ENCODE peak calls at places on chromosomes 6 and 20, in seven cellular contexts. One of them, this sample, is unnamed.

GRCh38 chr20:24962182-24962492 is 13.1 kb downstream of the CST7 start:
- DNase-seq in SK-N-SH: no peak
- DNase-seq in MM.1S: no peak
- DNase-seq in PC-3: no peak
- DNase-seq in GM23248: no peak
- DNase-seq in hepatocyte: no peak
- DNase-seq in OCI-LY7: no peak
- DNase-seq in this sample: no peak

GRCh38 chr6:30767158-30767943 is 23.0 kb upstream of the IER3 start:
- DNase-seq in MM.1S: no peak
- DNase-seq in PC-3: no peak
- DNase-seq in OCI-LY7: no peak
- DNase-seq in SK-N-SH: no peak
- DNase-seq in GM23248: no peak
- DNase-seq in hepatocyte: no peak
- DNase-seq in this sample: no peak

GRCh38 chr6:89385156-89385667 is 26.9 kb downstream of the RRAGD start:
- DNase-seq in SK-N-SH: no peak
- DNase-seq in hepatocyte: no peak
- DNase-seq in OCI-LY7: no peak
- DNase-seq in PC-3: peak
- DNase-seq in MM.1S: no peak
- DNase-seq in GM23248: peak
- DNase-seq in this sample: no peak

GRCh38 chr6:159097256-159097655 is 52.5 kb upstream of the TAGAP start:
- DNase-seq in SK-N-SH: no peak
- DNase-seq in GM23248: no peak
- DNase-seq in MM.1S: no peak
- DNase-seq in OCI-LY7: no peak
- DNase-seq in PC-3: no peak
- DNase-seq in hepatocyte: no peak
- DNase-seq in this sample: no peak

GRCh38 chr6:138690975-138691594 is 82.5 kb upstream of the CCDC28A start:
- DNase-seq in OCI-LY7: no peak
- DNase-seq in SK-N-SH: no peak
- DNase-seq in hepatocyte: no peak
- DNase-seq in PC-3: no peak
- DNase-seq in GM23248: no peak
- DNase-seq in MM.1S: no peak
- DNase-seq in this sample: no peak

GRCh38 chr6:168277274-168277669 is 42.3 kb downstream of the DACT2 start:
- DNase-seq in OCI-LY7: no peak
- DNase-seq in PC-3: no peak
- DNase-seq in hepatocyte: no peak
- DNase-seq in SK-N-SH: no peak
- DNase-seq in MM.1S: no peak
- DNase-seq in GM23248: no peak
- DNase-seq in this sample: no peak

GRCh38 chr6:31771992-31772358 is 5.2 kb downstream of the VWA7 start:
- DNase-seq in OCI-LY7: no peak
- DNase-seq in MM.1S: no peak
- DNase-seq in hepatocyte: no peak
- DNase-seq in PC-3: no peak
- DNase-seq in SK-N-SH: no peak
- DNase-seq in GM23248: peak
- DNase-seq in this sample: no peak

GRCh38 chr20:38842017-38842416 is 36.5 kb downstream of the PPP1R16B start:
- DNase-seq in MM.1S: peak
- DNase-seq in GM23248: no peak
- DNase-seq in PC-3: no peak
- DNase-seq in SK-N-SH: no peak
- DNase-seq in hepatocyte: no peak
- DNase-seq in OCI-LY7: peak
- DNase-seq in this sample: no peak

GRCh38 chr20:23920936-23921335 is 41.4 kb upstream of the CST5 start:
- DNase-seq in hepatocyte: peak
- DNase-seq in MM.1S: no peak
- DNase-seq in GM23248: peak
- DNase-seq in SK-N-SH: peak
- DNase-seq in OCI-LY7: no peak
- DNase-seq in PC-3: peak
- DNase-seq in this sample: no peak

GRCh38 chr6:108250240-108250866 is 10.5 kb downstream of the SNX3 start:
- DNase-seq in hepatocyte: no peak
- DNase-seq in SK-N-SH: no peak
- DNase-seq in MM.1S: peak
- DNase-seq in PC-3: peak
- DNase-seq in OCI-LY7: peak
- DNase-seq in GM23248: peak
- DNase-seq in this sample: peak

GRCh38 chr6:142518126-142518525 is 216.3 kb downstream of the ADGRG6 start:
- DNase-seq in GM23248: no peak
- DNase-seq in MM.1S: no peak
- DNase-seq in hepatocyte: peak
- DNase-seq in SK-N-SH: peak
- DNase-seq in OCI-LY7: no peak
- DNase-seq in PC-3: peak
- DNase-seq in this sample: no peak

GRCh38 chr6:37940074-37940847 is 120.7 kb downstream of the ZFAND3 start:
- DNase-seq in PC-3: no peak
- DNase-seq in hepatocyte: peak
- DNase-seq in OCI-LY7: no peak
- DNase-seq in GM23248: no peak
- DNase-seq in MM.1S: no peak
- DNase-seq in SK-N-SH: no peak
- DNase-seq in this sample: no peak

GRCh38 chr6:88866856-88867255 is 96.6 kb downstream of the RNGTT start:
- DNase-seq in GM23248: peak
- DNase-seq in SK-N-SH: no peak
- DNase-seq in OCI-LY7: no peak
- DNase-seq in hepatocyte: no peak
- DNase-seq in PC-3: peak
- DNase-seq in MM.1S: no peak
- DNase-seq in this sample: no peak

GRCh38 chr6:153373869-153374268 is 242.8 kb upstream of the RGS17 start:
- DNase-seq in GM23248: no peak
- DNase-seq in PC-3: no peak
- DNase-seq in MM.1S: no peak
- DNase-seq in hepatocyte: no peak
- DNase-seq in OCI-LY7: no peak
- DNase-seq in SK-N-SH: no peak
- DNase-seq in this sample: no peak

GRCh38 chr6:30781697-30782424 is 37.5 kb upstream of the IER3 start:
- DNase-seq in OCI-LY7: no peak
- DNase-seq in MM.1S: no peak
- DNase-seq in SK-N-SH: peak
- DNase-seq in GM23248: peak
- DNase-seq in hepatocyte: peak
- DNase-seq in PC-3: peak
- DNase-seq in this sample: no peak

GRCh38 chr6:40247516-40248115 is 313.4 kb upstream of the MOCS1 start:
- DNase-seq in hepatocyte: no peak
- DNase-seq in GM23248: no peak
- DNase-seq in SK-N-SH: no peak
- DNase-seq in OCI-LY7: no peak
- DNase-seq in MM.1S: no peak
- DNase-seq in PC-3: no peak
- DNase-seq in this sample: no peak

GRCh38 chr6:42401605-42401935 is 50.2 kb downstream of the TRERF1 start:
- DNase-seq in PC-3: no peak
- DNase-seq in SK-N-SH: no peak
- DNase-seq in OCI-LY7: no peak
- DNase-seq in hepatocyte: no peak
- DNase-seq in GM23248: no peak
- DNase-seq in MM.1S: no peak
- DNase-seq in this sample: no peak

GRCh38 chr6:26520840-26521484 is 17.2 kb upstream of the HMGN4 start:
- DNase-seq in PC-3: peak
- DNase-seq in GM23248: peak
- DNase-seq in OCI-LY7: peak
- DNase-seq in hepatocyte: peak
- DNase-seq in MM.1S: peak
- DNase-seq in SK-N-SH: peak
- DNase-seq in this sample: peak

GRCh38 chr6:148681666-148682065 is 65.2 kb upstream of the UST start:
- DNase-seq in SK-N-SH: no peak
- DNase-seq in OCI-LY7: no peak
- DNase-seq in MM.1S: no peak
- DNase-seq in PC-3: no peak
- DNase-seq in GM23248: peak
- DNase-seq in hepatocyte: no peak
- DNase-seq in this sample: no peak

GRCh38 chr6:136553166-136553787 is 3.1 kb upstream of the MAP7 start:
- DNase-seq in MM.1S: no peak
- DNase-seq in SK-N-SH: no peak
- DNase-seq in PC-3: no peak
- DNase-seq in OCI-LY7: no peak
- DNase-seq in GM23248: no peak
- DNase-seq in hepatocyte: no peak
- DNase-seq in this sample: no peak

GRCh38 chr6:169287675-169288074 is 34.0 kb upstream of the THBS2 start:
- DNase-seq in OCI-LY7: no peak
- DNase-seq in PC-3: no peak
- DNase-seq in SK-N-SH: no peak
- DNase-seq in MM.1S: no peak
- DNase-seq in hepatocyte: no peak
- DNase-seq in GM23248: no peak
- DNase-seq in this sample: no peak
- TF ChIP-seq EZH2phosphoT487 in OCI-LY7: no peak
- TF ChIP-seq EZH2phosphoT487 in PC-3: no peak
- TF ChIP-seq EZH2phosphoT487 in SK-N-SH: no peak
- TF ChIP-seq EZH2phosphoT487 in MM.1S: no peak
- TF ChIP-seq EZH2phosphoT487 in hepatocyte: no peak
- TF ChIP-seq EZH2phosphoT487 in GM23248: no peak
- TF ChIP-seq EZH2phosphoT487 in this sample: no peak

GRCh38 chr20:62624325-62624690 is 18.0 kb upstream of the SLCO4A1 start:
- DNase-seq in MM.1S: peak
- DNase-seq in OCI-LY7: peak
- DNase-seq in GM23248: no peak
- DNase-seq in SK-N-SH: no peak
- DNase-seq in hepatocyte: peak
- DNase-seq in PC-3: peak
- DNase-seq in this sample: peak

GRCh38 chr20:62622178-62622876 is 20.0 kb upstream of the SLCO4A1 start:
- DNase-seq in OCI-LY7: no peak
- DNase-seq in hepatocyte: no peak
- DNase-seq in PC-3: no peak
- DNase-seq in GM23248: no peak
- DNase-seq in MM.1S: no peak
- DNase-seq in SK-N-SH: no peak
- DNase-seq in this sample: no peak

GRCh38 chr20:62624719-62625455 is 17.4 kb upstream of the SLCO4A1 start:
- DNase-seq in OCI-LY7: no peak
- DNase-seq in PC-3: no peak
- DNase-seq in GM23248: no peak
- DNase-seq in MM.1S: no peak
- DNase-seq in hepatocyte: no peak
- DNase-seq in SK-N-SH: no peak
- DNase-seq in this sample: no peak

GRCh38 chr20:62622877-62623487 is 19.3 kb upstream of the SLCO4A1 start:
- DNase-seq in hepatocyte: no peak
- DNase-seq in OCI-LY7: no peak
- DNase-seq in GM23248: peak
- DNase-seq in SK-N-SH: no peak
- DNase-seq in PC-3: no peak
- DNase-seq in MM.1S: no peak
- DNase-seq in this sample: no peak

DNA sequence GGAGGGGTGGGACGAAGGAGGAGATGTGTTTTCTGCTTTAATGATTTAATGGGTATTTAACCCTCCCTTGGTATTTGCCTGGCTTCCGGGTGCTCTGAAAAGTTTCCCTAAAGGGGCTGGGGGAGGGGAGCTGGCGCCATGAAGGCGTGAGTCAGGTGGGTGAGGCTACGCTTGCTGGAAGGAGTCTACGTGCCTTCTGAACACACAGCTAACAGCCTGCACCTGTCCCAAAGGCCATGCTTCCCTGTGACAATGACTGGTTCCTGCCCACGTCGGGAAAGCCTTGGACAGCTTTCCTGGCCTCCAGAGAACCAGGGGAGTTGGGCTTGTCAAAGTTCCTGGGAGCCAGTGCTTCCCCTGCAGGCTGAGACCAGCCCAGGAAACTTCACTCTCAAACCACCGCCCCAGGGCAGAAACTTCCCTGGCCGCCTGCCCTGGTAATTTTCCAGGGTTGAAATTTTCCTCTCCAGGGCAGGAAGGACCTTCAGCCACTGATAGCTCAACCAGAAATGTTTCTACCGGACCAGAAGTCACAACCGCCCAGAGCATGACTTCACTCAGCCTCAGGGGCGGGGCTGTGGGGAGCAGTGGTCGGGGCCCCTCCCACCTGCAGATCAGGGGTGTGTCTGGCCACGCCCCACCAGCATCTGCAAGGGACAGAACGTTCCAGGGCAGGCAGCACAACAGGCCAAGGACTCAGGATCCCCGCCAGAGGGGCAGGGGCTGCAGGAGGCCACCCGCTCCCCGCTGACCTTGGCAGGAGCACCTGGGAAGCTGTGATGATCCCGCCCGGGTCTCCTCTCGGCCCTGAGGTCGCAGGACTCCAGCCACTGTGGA is 18.6 kb upstream of the SLCO4A1 start:
- DNase-seq in PC-3: peak
- DNase-seq in SK-N-SH: peak
- DNase-seq in OCI-LY7: peak
- DNase-seq in hepatocyte: peak
- DNase-seq in MM.1S: peak
- DNase-seq in GM23248: peak
- DNase-seq in this sample: peak
- TF ChIP-seq EZH2phosphoT487 in PC-3: no peak
- TF ChIP-seq EZH2phosphoT487 in SK-N-SH: no peak
- TF ChIP-seq EZH2phosphoT487 in OCI-LY7: no peak
- TF ChIP-seq EZH2phosphoT487 in hepatocyte: no peak
- TF ChIP-seq EZH2phosphoT487 in MM.1S: no peak
- TF ChIP-seq EZH2phosphoT487 in GM23248: no peak
- TF ChIP-seq EZH2phosphoT487 in this sample: no peak

DNA sequence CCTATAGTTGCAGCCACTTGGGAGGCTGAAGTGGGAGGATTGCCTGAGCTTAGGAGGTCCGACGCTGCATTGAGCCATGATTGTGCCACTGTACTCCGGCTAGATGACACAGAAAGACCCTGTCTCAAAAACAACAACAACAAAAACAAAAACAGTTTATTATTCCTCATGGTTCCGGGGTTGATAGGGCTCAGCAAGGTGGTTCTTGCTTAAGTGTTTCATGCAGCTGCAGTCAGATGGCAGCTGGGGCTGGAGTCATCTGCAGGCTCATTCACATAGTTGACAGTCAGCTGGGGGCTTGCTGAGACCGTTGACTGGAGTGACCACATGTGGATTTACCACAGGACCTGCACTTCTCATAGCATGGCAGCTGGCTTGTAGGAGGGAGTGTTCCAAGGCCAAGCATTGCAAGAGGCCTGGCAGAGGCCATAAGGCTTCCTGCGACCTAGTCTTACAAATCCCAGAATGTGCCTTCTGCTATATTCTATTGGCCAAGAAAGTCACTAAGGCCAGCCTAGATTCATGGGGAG is 28.9 kb upstream of the NNAT start:
- DNase-seq in hepatocyte: no peak
- DNase-seq in OCI-LY7: no peak
- DNase-seq in GM23248: no peak
- DNase-seq in MM.1S: no peak
- DNase-seq in SK-N-SH: no peak
- DNase-seq in PC-3: no peak
- DNase-seq in this sample: no peak
- TF ChIP-seq EZH2phosphoT487 in hepatocyte: no peak
- TF ChIP-seq EZH2phosphoT487 in OCI-LY7: no peak
- TF ChIP-seq EZH2phosphoT487 in GM23248: no peak
- TF ChIP-seq EZH2phosphoT487 in MM.1S: no peak
- TF ChIP-seq EZH2phosphoT487 in SK-N-SH: no peak
- TF ChIP-seq EZH2phosphoT487 in PC-3: no peak
- TF ChIP-seq EZH2phosphoT487 in this sample: no peak

GRCh38 chr20:59081036-59081435 is 38.5 kb upstream of the PRELID3B start:
- DNase-seq in hepatocyte: no peak
- DNase-seq in MM.1S: no peak
- DNase-seq in PC-3: no peak
- DNase-seq in GM23248: no peak
- DNase-seq in OCI-LY7: no peak
- DNase-seq in SK-N-SH: no peak
- DNase-seq in this sample: no peak
- TF ChIP-seq EZH2phosphoT487 in hepatocyte: no peak
- TF ChIP-seq EZH2phosphoT487 in MM.1S: no peak
- TF ChIP-seq EZH2phosphoT487 in PC-3: no peak
- TF ChIP-seq EZH2phosphoT487 in GM23248: no peak
- TF ChIP-seq EZH2phosphoT487 in OCI-LY7: no peak
- TF ChIP-seq EZH2phosphoT487 in SK-N-SH: no peak
- TF ChIP-seq EZH2phosphoT487 in this sample: no peak

This sample was measured in GM23338.